ENCODE peak calls at places on chromosomes 13 and 19, in eight cellular contexts. One of them, this sample, is unnamed.

GRCh38 chr19:40228371-40228770 is 1.9 kb upstream of the CCNP start:
- DNase-seq in neural progenitor cell: no peak
- DNase-seq in lower lobe of right lung: no peak
- DNase-seq in fibroblast of lung: no peak
- DNase-seq in GM13976: no peak
- DNase-seq in Peyer's patch: no peak
- DNase-seq in neural crest cell: no peak
- DNase-seq in heart right ventricle: no peak
- DNase-seq in this sample: no peak

GRCh38 chr13:54449922-54450321 is 1421.3 kb downstream of the OLFM4 start:
- DNase-seq in GM13976: no peak
- DNase-seq in heart right ventricle: no peak
- DNase-seq in Peyer's patch: no peak
- DNase-seq in fibroblast of lung: no peak
- DNase-seq in neural progenitor cell: no peak
- DNase-seq in neural crest cell: no peak
- DNase-seq in lower lobe of right lung: no peak
- DNase-seq in this sample: no peak

GRCh38 chr19:49315111-49315510 is 9.9 kb downstream of the SLC6A16 start:
- DNase-seq in GM13976: no peak
- DNase-seq in neural progenitor cell: peak; percentile 44
- DNase-seq in lower lobe of right lung: no peak
- DNase-seq in fibroblast of lung: no peak
- DNase-seq in heart right ventricle: no peak
- DNase-seq in Peyer's patch: no peak
- DNase-seq in neural crest cell: no peak
- DNase-seq in this sample: peak; percentile 6

GRCh38 chr19:30516586-30516985 is 144.4 kb downstream of the ZNF536 start:
- DNase-seq in neural progenitor cell: no peak
- DNase-seq in fibroblast of lung: no peak
- DNase-seq in heart right ventricle: no peak
- DNase-seq in neural crest cell: no peak
- DNase-seq in Peyer's patch: no peak
- DNase-seq in lower lobe of right lung: no peak
- DNase-seq in GM13976: no peak
- DNase-seq in this sample: no peak

GRCh38 chr19:9996541-9996940 is 13.8 kb downstream of the COL5A3 start:
- DNase-seq in neural crest cell: no peak
- DNase-seq in Peyer's patch: no peak
- DNase-seq in GM13976: no peak
- DNase-seq in lower lobe of right lung: no peak
- DNase-seq in neural progenitor cell: no peak
- DNase-seq in heart right ventricle: no peak
- DNase-seq in fibroblast of lung: peak; percentile 47
- DNase-seq in this sample: no peak

GRCh38 chr13:30466841-30467252 is 1.1 kb upstream of the HMGB1 start:
- DNase-seq in heart right ventricle: no peak
- DNase-seq in lower lobe of right lung: no peak
- DNase-seq in neural crest cell: no peak
- DNase-seq in GM13976: no peak
- DNase-seq in Peyer's patch: no peak
- DNase-seq in neural progenitor cell: no peak
- DNase-seq in fibroblast of lung: peak; percentile 23
- DNase-seq in this sample: no peak

GRCh38 chr19:13872695-13873389 is 4.1 kb upstream of the NANOS3 start:
- DNase-seq in Peyer's patch: peak; percentile 67
- DNase-seq in neural crest cell: peak; percentile 46
- DNase-seq in lower lobe of right lung: no peak
- DNase-seq in heart right ventricle: peak; percentile 42
- DNase-seq in fibroblast of lung: no peak
- DNase-seq in GM13976: peak; percentile 78
- DNase-seq in neural progenitor cell: peak; percentile 89
- DNase-seq in this sample: no peak

GRCh38 chr19:16285769-16286564 is 38.7 kb upstream of the KLF2 start:
- DNase-seq in lower lobe of right lung: peak; percentile 53
- DNase-seq in fibroblast of lung: peak; percentile 37
- DNase-seq in heart right ventricle: peak; percentile 28
- DNase-seq in GM13976: no peak
- DNase-seq in neural progenitor cell: peak; percentile 55
- DNase-seq in neural crest cell: no peak
- DNase-seq in Peyer's patch: no peak
- DNase-seq in this sample: no peak

GRCh38 chr19:41263042-41263849 is 926 bp upstream of the HNRNPUL1 start:
- DNase-seq in neural progenitor cell: peak; percentile 76
- DNase-seq in heart right ventricle: peak; percentile 63
- DNase-seq in fibroblast of lung: peak; percentile 81
- DNase-seq in GM13976: peak; percentile 40
- DNase-seq in neural crest cell: peak; percentile 32
- DNase-seq in Peyer's patch: peak; percentile 79
- DNase-seq in lower lobe of right lung: peak; percentile 73
- DNase-seq in this sample: peak; percentile 86

GRCh38 chr19:45817010-45817724 is 2.1 kb upstream of the RSPH6A start:
- DNase-seq in Peyer's patch: peak; percentile 96
- DNase-seq in neural crest cell: peak; percentile 100
- DNase-seq in heart right ventricle: peak; percentile 94
- DNase-seq in GM13976: peak; percentile 99
- DNase-seq in neural progenitor cell: peak; percentile 97
- DNase-seq in lower lobe of right lung: peak; percentile 96
- DNase-seq in fibroblast of lung: peak; percentile 83
- DNase-seq in this sample: peak; percentile 99

GRCh38 chr13:112724788-112725345 is 35.0 kb downstream of the ATP11A start:
- DNase-seq in Peyer's patch: no peak
- DNase-seq in neural progenitor cell: no peak
- DNase-seq in lower lobe of right lung: no peak
- DNase-seq in heart right ventricle: no peak
- DNase-seq in fibroblast of lung: no peak
- DNase-seq in GM13976: no peak
- DNase-seq in neural crest cell: no peak
- DNase-seq in this sample: no peak

GRCh38 chr19:19530423-19530804 is 1.7 kb downstream of the YJEFN3 start:
- DNase-seq in fibroblast of lung: no peak
- DNase-seq in neural crest cell: no peak
- DNase-seq in neural progenitor cell: no peak
- DNase-seq in Peyer's patch: no peak
- DNase-seq in lower lobe of right lung: no peak
- DNase-seq in heart right ventricle: no peak
- DNase-seq in GM13976: no peak
- DNase-seq in this sample: no peak

GRCh38 chr19:10701955-10702307 is 692 bp downstream of the QTRT1 start:
- DNase-seq in neural crest cell: peak; percentile 42
- DNase-seq in heart right ventricle: no peak
- DNase-seq in neural progenitor cell: peak; percentile 83
- DNase-seq in GM13976: peak; percentile 71
- DNase-seq in fibroblast of lung: no peak
- DNase-seq in Peyer's patch: peak; percentile 53
- DNase-seq in lower lobe of right lung: no peak
- DNase-seq in this sample: no peak

GRCh38 chr13:98396071-98396710 is 180.7 kb downstream of the STK24 start:
- DNase-seq in Peyer's patch: no peak
- DNase-seq in neural crest cell: no peak
- DNase-seq in neural progenitor cell: no peak
- DNase-seq in fibroblast of lung: no peak
- DNase-seq in lower lobe of right lung: no peak
- DNase-seq in GM13976: no peak
- DNase-seq in heart right ventricle: no peak
- DNase-seq in this sample: no peak

GRCh38 chr13:35107535-35107934 is 165.5 kb downstream of the NBEA start:
- DNase-seq in heart right ventricle: no peak
- DNase-seq in GM13976: no peak
- DNase-seq in lower lobe of right lung: no peak
- DNase-seq in neural progenitor cell: no peak
- DNase-seq in fibroblast of lung: no peak
- DNase-seq in Peyer's patch: no peak
- DNase-seq in neural crest cell: no peak
- DNase-seq in this sample: no peak

GRCh38 chr13:112892759-112893569 is 76.0 kb upstream of the MCF2L start:
- DNase-seq in heart right ventricle: no peak
- DNase-seq in GM13976: no peak
- DNase-seq in lower lobe of right lung: peak; percentile 47
- DNase-seq in neural progenitor cell: peak; percentile 46
- DNase-seq in neural crest cell: no peak
- DNase-seq in Peyer's patch: no peak
- DNase-seq in fibroblast of lung: no peak
- DNase-seq in this sample: no peak

DNA sequence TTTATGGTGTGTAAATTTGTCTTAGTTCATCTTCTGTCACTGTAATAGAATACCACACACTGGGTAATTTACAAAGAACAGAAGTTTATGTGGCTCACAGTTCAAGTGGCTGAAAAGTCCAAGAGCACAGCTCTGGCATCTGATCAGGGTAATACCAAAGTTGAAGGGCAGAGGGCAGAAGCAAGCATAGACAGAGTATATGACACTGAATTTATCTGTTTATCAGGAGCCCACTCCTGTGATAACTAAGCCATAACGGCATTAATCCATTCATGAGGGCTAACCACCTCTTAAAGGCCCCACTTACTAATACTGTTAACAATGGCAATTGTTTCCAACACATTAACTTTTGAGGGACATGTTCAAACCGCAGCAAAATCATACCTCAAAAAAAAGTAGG is 4.0 kb upstream of the RFXAP start:
- DNase-seq in fibroblast of lung: no peak
- DNase-seq in lower lobe of right lung: no peak
- DNase-seq in Peyer's patch: no peak
- DNase-seq in heart right ventricle: no peak
- DNase-seq in neural crest cell: no peak
- DNase-seq in GM13976: no peak
- DNase-seq in neural progenitor cell: no peak
- DNase-seq in this sample: no peak
- TF ChIP-seq CTCF in fibroblast of lung: peak; percentile 43
- TF ChIP-seq CTCF in lower lobe of right lung: peak; percentile 18
- TF ChIP-seq CTCF in Peyer's patch: no peak
- TF ChIP-seq CTCF in heart right ventricle: no peak
- TF ChIP-seq CTCF in neural crest cell: peak; percentile 51
- TF ChIP-seq CTCF in GM13976: peak; percentile 19
- TF ChIP-seq CTCF in neural progenitor cell: peak; percentile 34
- TF ChIP-seq CTCF in this sample: peak; percentile 32

DNA sequence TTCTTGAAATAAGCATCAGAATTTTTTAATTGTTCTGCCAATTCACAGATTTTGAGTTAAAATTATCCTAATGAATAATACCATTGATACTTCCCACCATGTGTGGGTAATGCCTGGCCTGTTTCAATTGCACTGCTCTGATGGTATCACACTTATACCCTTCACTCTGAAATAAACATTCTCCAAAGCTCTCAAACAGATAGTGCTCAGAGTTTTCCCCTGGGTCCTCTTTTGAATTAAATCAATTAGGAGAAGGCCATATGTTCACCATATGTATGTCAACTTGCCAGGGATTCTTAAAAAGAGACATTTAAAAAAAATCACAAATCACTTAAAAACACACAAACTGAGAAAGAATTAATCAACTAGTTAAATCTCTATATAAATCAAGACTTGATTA is 318.5 kb downstream of the NDFIP2 start:
- DNase-seq in fibroblast of lung: no peak
- DNase-seq in lower lobe of right lung: no peak
- DNase-seq in GM13976: no peak
- DNase-seq in neural progenitor cell: no peak
- DNase-seq in Peyer's patch: no peak
- DNase-seq in neural crest cell: no peak
- DNase-seq in heart right ventricle: no peak
- DNase-seq in this sample: no peak
- TF ChIP-seq CTCF in fibroblast of lung: no peak
- TF ChIP-seq CTCF in lower lobe of right lung: no peak
- TF ChIP-seq CTCF in GM13976: no peak
- TF ChIP-seq CTCF in neural progenitor cell: no peak
- TF ChIP-seq CTCF in Peyer's patch: no peak
- TF ChIP-seq CTCF in neural crest cell: no peak
- TF ChIP-seq CTCF in heart right ventricle: no peak
- TF ChIP-seq CTCF in this sample: no peak

GRCh38 chr19:23440207-23440606 is 44.9 kb upstream of the ZNF91 start:
- DNase-seq in Peyer's patch: no peak
- DNase-seq in GM13976: no peak
- DNase-seq in fibroblast of lung: no peak
- DNase-seq in heart right ventricle: no peak
- DNase-seq in neural crest cell: no peak
- DNase-seq in neural progenitor cell: no peak
- DNase-seq in lower lobe of right lung: no peak
- DNase-seq in this sample: no peak

GRCh38 chr19:23437901-23438300 is 42.6 kb upstream of the ZNF91 start:
- DNase-seq in lower lobe of right lung: no peak
- DNase-seq in neural progenitor cell: no peak
- DNase-seq in neural crest cell: no peak
- DNase-seq in fibroblast of lung: no peak
- DNase-seq in Peyer's patch: no peak
- DNase-seq in heart right ventricle: no peak
- DNase-seq in GM13976: no peak
- DNase-seq in this sample: no peak

GRCh38 chr19:23439623-23440022 is 44.4 kb upstream of the ZNF91 start:
- DNase-seq in neural progenitor cell: no peak
- DNase-seq in heart right ventricle: no peak
- DNase-seq in GM13976: no peak
- DNase-seq in fibroblast of lung: no peak
- DNase-seq in neural crest cell: no peak
- DNase-seq in Peyer's patch: no peak
- DNase-seq in lower lobe of right lung: no peak
- DNase-seq in this sample: no peak

GRCh38 chr19:23436944-23437343 is 41.7 kb upstream of the ZNF91 start:
- DNase-seq in Peyer's patch: no peak
- DNase-seq in neural progenitor cell: no peak
- DNase-seq in GM13976: no peak
- DNase-seq in neural crest cell: no peak
- DNase-seq in fibroblast of lung: no peak
- DNase-seq in heart right ventricle: no peak
- DNase-seq in lower lobe of right lung: no peak
- DNase-seq in this sample: no peak

DNA sequence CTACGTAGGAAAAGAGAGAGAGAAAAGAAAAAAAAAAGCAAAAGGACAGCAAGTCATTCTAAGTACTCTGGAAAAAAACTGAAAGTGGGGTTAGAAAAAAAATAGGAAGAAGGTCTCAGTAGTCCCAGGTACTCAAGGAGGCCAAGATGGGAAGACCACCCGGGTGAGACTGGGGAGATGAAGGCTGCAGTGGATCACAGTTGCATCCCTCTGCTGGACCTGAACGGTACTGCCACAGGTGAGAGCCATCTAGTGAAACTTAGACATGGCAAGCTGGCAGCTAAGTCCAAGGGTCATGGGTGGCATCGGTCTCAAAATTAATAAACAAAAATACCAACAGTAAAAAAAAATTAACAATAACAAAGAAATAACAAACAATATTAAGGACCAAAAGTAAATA is 41.0 kb upstream of the ZNF91 start:
- DNase-seq in neural progenitor cell: no peak
- DNase-seq in heart right ventricle: no peak
- DNase-seq in lower lobe of right lung: no peak
- DNase-seq in neural crest cell: no peak
- DNase-seq in GM13976: no peak
- DNase-seq in Peyer's patch: no peak
- DNase-seq in fibroblast of lung: no peak
- DNase-seq in this sample: no peak
- TF ChIP-seq CTCF in neural progenitor cell: peak; percentile 22
- TF ChIP-seq CTCF in heart right ventricle: no peak
- TF ChIP-seq CTCF in lower lobe of right lung: no peak
- TF ChIP-seq CTCF in neural crest cell: peak; percentile 37
- TF ChIP-seq CTCF in GM13976: no peak
- TF ChIP-seq CTCF in Peyer's patch: no peak
- TF ChIP-seq CTCF in fibroblast of lung: peak; percentile 8
- TF ChIP-seq CTCF in this sample: no peak

DNA sequence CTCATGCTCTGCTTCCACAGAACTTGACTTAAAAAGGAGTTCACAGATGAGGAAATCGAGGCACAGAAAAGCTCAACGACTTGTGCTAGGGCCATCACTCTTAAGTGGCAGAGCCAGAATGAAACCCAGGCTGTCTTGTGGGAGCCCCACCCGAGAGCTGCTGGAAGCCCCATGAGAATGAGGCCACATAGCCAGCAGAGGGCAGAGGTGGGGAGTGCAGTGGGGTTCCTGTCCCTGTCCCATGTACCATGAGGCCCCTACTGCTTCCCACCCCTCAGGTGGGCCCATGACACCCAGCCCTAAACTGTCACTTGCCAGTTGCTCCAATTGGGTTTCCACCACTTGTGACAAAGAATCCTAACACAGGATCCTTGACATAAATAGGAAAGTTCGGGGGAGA is 175.9 kb downstream of the IRS2 start:
- DNase-seq in GM13976: peak; percentile 7
- DNase-seq in heart right ventricle: peak; percentile 37
- DNase-seq in neural progenitor cell: peak; percentile 50
- DNase-seq in neural crest cell: no peak
- DNase-seq in fibroblast of lung: no peak
- DNase-seq in lower lobe of right lung: peak; percentile 69
- DNase-seq in Peyer's patch: peak; percentile 62
- DNase-seq in this sample: no peak
- TF ChIP-seq CTCF in GM13976: peak; percentile 14
- TF ChIP-seq CTCF in heart right ventricle: no peak
- TF ChIP-seq CTCF in neural progenitor cell: peak; percentile 52
- TF ChIP-seq CTCF in neural crest cell: peak; percentile 24
- TF ChIP-seq CTCF in fibroblast of lung: peak; percentile 20
- TF ChIP-seq CTCF in lower lobe of right lung: peak; percentile 45
- TF ChIP-seq CTCF in Peyer's patch: no peak
- TF ChIP-seq CTCF in this sample: peak; percentile 17